ENCODE peak calls at places on chromosomes 7 and 10, in ten cellular contexts. One of them, this sample, is unnamed. For H3K4me1, the result is how much of the 10 kb centered on the place peaks cover.

GRCh38 chr10:43225787-43226153 is 41.1 kb downstream of the RASGEF1A start:
- DNase-seq in PC-9: peak
- DNase-seq in mesendoderm: no peak
- DNase-seq in left ventricle myocardium inferior: peak
- DNase-seq in mesenchymal stem cell: no peak
- DNase-seq in A673: no peak
- DNase-seq in kidney: peak
- DNase-seq in psoas muscle: no peak
- DNase-seq in pancreas: no peak
- DNase-seq in aorta: peak
- DNase-seq in this sample: no peak

GRCh38 chr10:80277567-80278250 is 11.7 kb downstream of the MAT1A start:
- DNase-seq in PC-9: no peak
- DNase-seq in mesendoderm: no peak
- DNase-seq in left ventricle myocardium inferior: no peak
- DNase-seq in mesenchymal stem cell: no peak
- DNase-seq in A673: no peak
- DNase-seq in kidney: no peak
- DNase-seq in psoas muscle: no peak
- DNase-seq in pancreas: peak
- DNase-seq in aorta: no peak
- DNase-seq in this sample: no peak

GRCh38 chr10:31036209-31036608 is 4.5 kb upstream of the ZNF438 start:
- DNase-seq in PC-9: no peak
- DNase-seq in mesendoderm: peak
- DNase-seq in left ventricle myocardium inferior: no peak
- DNase-seq in mesenchymal stem cell: peak
- DNase-seq in A673: peak
- DNase-seq in kidney: no peak
- DNase-seq in psoas muscle: no peak
- DNase-seq in pancreas: no peak
- DNase-seq in aorta: no peak
- DNase-seq in this sample: no peak

GRCh38 chr7:24069751-24070150 is 214.2 kb upstream of the NPY start:
- DNase-seq in PC-9: no peak
- DNase-seq in mesendoderm: no peak
- DNase-seq in left ventricle myocardium inferior: no peak
- DNase-seq in mesenchymal stem cell: no peak
- DNase-seq in A673: no peak
- DNase-seq in kidney: no peak
- DNase-seq in psoas muscle: no peak
- DNase-seq in pancreas: no peak
- DNase-seq in aorta: no peak
- DNase-seq in this sample: no peak

GRCh38 chr7:77587276-77587675 is 50.2 kb downstream of the PTPN12 start:
- DNase-seq in PC-9: no peak
- DNase-seq in mesendoderm: no peak
- DNase-seq in left ventricle myocardium inferior: no peak
- DNase-seq in mesenchymal stem cell: no peak
- DNase-seq in A673: no peak
- DNase-seq in kidney: no peak
- DNase-seq in psoas muscle: no peak
- DNase-seq in pancreas: no peak
- DNase-seq in aorta: no peak
- DNase-seq in this sample: no peak

GRCh38 chr7:41568135-41568534 is 134.8 kb downstream of the INHBA start:
- DNase-seq in PC-9: no peak
- DNase-seq in mesendoderm: no peak
- DNase-seq in left ventricle myocardium inferior: no peak
- DNase-seq in mesenchymal stem cell: no peak
- DNase-seq in A673: no peak
- DNase-seq in kidney: no peak
- DNase-seq in psoas muscle: no peak
- DNase-seq in pancreas: no peak
- DNase-seq in aorta: no peak
- DNase-seq in this sample: no peak

GRCh38 chr10:7090529-7090928 is 320.3 kb downstream of the SFMBT2 start:
- DNase-seq in PC-9: no peak
- DNase-seq in mesendoderm: no peak
- DNase-seq in left ventricle myocardium inferior: no peak
- DNase-seq in mesenchymal stem cell: peak
- DNase-seq in A673: no peak
- DNase-seq in kidney: no peak
- DNase-seq in psoas muscle: no peak
- DNase-seq in pancreas: no peak
- DNase-seq in aorta: no peak
- DNase-seq in this sample: no peak

GRCh38 chr7:13778967-13779366 is 210.5 kb downstream of the ETV1 start:
- DNase-seq in PC-9: peak
- DNase-seq in mesendoderm: no peak
- DNase-seq in left ventricle myocardium inferior: no peak
- DNase-seq in mesenchymal stem cell: peak
- DNase-seq in A673: peak
- DNase-seq in kidney: no peak
- DNase-seq in psoas muscle: no peak
- DNase-seq in pancreas: no peak
- DNase-seq in aorta: no peak
- DNase-seq in this sample: no peak

GRCh38 chr7:1971946-1972654 is 260.6 kb downstream of the MAD1L1 start:
- DNase-seq in PC-9: no peak
- DNase-seq in mesendoderm: no peak
- DNase-seq in left ventricle myocardium inferior: no peak
- DNase-seq in mesenchymal stem cell: no peak
- DNase-seq in A673: no peak
- DNase-seq in kidney: peak
- DNase-seq in psoas muscle: no peak
- DNase-seq in pancreas: no peak
- DNase-seq in aorta: peak
- DNase-seq in this sample: no peak

GRCh38 chr7:18590744-18591340 is 95.3 kb downstream of the HDAC9 start:
- DNase-seq in PC-9: no peak
- DNase-seq in mesendoderm: peak
- DNase-seq in left ventricle myocardium inferior: no peak
- DNase-seq in mesenchymal stem cell: peak
- DNase-seq in A673: peak
- DNase-seq in kidney: no peak
- DNase-seq in psoas muscle: no peak
- DNase-seq in pancreas: no peak
- DNase-seq in aorta: no peak
- DNase-seq in this sample: no peak

GRCh38 chr10:5412277-5412941 is at the start of gene NET1:
- DNase-seq in PC-9: peak
- DNase-seq in mesendoderm: peak
- DNase-seq in left ventricle myocardium inferior: peak
- DNase-seq in mesenchymal stem cell: peak
- DNase-seq in A673: peak
- DNase-seq in kidney: peak
- DNase-seq in psoas muscle: peak
- DNase-seq in pancreas: peak
- DNase-seq in aorta: peak
- DNase-seq in this sample: peak

GRCh38 chr10:556971-557370 is 132.5 kb downstream of the DIP2C start:
- DNase-seq in PC-9: no peak
- DNase-seq in mesendoderm: no peak
- DNase-seq in left ventricle myocardium inferior: no peak
- DNase-seq in mesenchymal stem cell: no peak
- DNase-seq in A673: no peak
- DNase-seq in kidney: no peak
- DNase-seq in psoas muscle: no peak
- DNase-seq in pancreas: no peak
- DNase-seq in aorta: no peak
- DNase-seq in this sample: no peak

GRCh38 chr10:557792-558328 is 131.6 kb downstream of the DIP2C start:
- DNase-seq in PC-9: no peak
- DNase-seq in mesendoderm: peak
- DNase-seq in left ventricle myocardium inferior: no peak
- DNase-seq in mesenchymal stem cell: peak
- DNase-seq in A673: peak
- DNase-seq in kidney: no peak
- DNase-seq in psoas muscle: no peak
- DNase-seq in pancreas: no peak
- DNase-seq in aorta: no peak
- DNase-seq in this sample: peak

GRCh38 chr10:559767-560047 is 129.8 kb downstream of the DIP2C start:
- DNase-seq in PC-9: no peak
- DNase-seq in mesendoderm: no peak
- DNase-seq in left ventricle myocardium inferior: no peak
- DNase-seq in mesenchymal stem cell: no peak
- DNase-seq in A673: no peak
- DNase-seq in kidney: no peak
- DNase-seq in psoas muscle: no peak
- DNase-seq in pancreas: no peak
- DNase-seq in aorta: no peak
- DNase-seq in this sample: no peak

GRCh38 chr10:558891-559766 is 130.3 kb downstream of the DIP2C start:
- DNase-seq in PC-9: no peak
- DNase-seq in mesendoderm: no peak
- DNase-seq in left ventricle myocardium inferior: no peak
- DNase-seq in mesenchymal stem cell: no peak
- DNase-seq in A673: no peak
- DNase-seq in kidney: no peak
- DNase-seq in psoas muscle: no peak
- DNase-seq in pancreas: no peak
- DNase-seq in aorta: no peak
- DNase-seq in this sample: no peak

DNA sequence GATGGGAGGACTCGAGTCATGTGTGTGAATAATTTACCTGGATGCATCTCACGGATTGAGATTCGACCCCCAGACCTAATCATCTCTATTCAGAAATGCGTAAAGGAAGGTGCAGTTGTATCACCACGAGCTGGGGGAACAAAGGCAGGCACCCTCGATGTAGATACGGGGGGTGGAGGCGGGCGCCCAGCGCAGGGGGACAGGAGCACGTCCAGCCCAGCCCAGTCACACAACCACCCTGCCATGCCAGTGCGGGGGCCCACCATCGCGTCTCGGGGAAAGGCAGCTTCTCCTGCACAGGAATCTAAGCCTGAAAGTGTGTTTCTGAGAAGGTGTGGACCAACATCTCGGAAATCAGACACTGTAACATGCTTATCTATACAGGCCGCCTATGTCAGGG is 131.1 kb downstream of the DIP2C start:
- DNase-seq in PC-9: no peak
- DNase-seq in mesendoderm: no peak
- DNase-seq in left ventricle myocardium inferior: no peak
- DNase-seq in mesenchymal stem cell: no peak
- DNase-seq in A673: no peak
- DNase-seq in kidney: no peak
- DNase-seq in psoas muscle: no peak
- DNase-seq in pancreas: no peak
- DNase-seq in aorta: no peak
- DNase-seq in this sample: no peak
- H3K4me1 ChIP-seq in PC-9: under half
- H3K4me1 ChIP-seq in mesendoderm: under half
- H3K4me1 ChIP-seq in left ventricle myocardium inferior: half or more
- H3K4me1 ChIP-seq in mesenchymal stem cell: under half
- H3K4me1 ChIP-seq in A673: under half
- H3K4me1 ChIP-seq in kidney: under half
- H3K4me1 ChIP-seq in psoas muscle: under half
- H3K4me1 ChIP-seq in pancreas: under half
- H3K4me1 ChIP-seq in aorta: under half
- H3K4me1 ChIP-seq in this sample: under half

GRCh38 chr7:71221049-71221448 is 89.1 kb downstream of the GALNT17 start:
- DNase-seq in PC-9: no peak
- DNase-seq in mesendoderm: no peak
- DNase-seq in left ventricle myocardium inferior: no peak
- DNase-seq in mesenchymal stem cell: no peak
- DNase-seq in A673: no peak
- DNase-seq in kidney: no peak
- DNase-seq in psoas muscle: no peak
- DNase-seq in pancreas: no peak
- DNase-seq in aorta: no peak
- DNase-seq in this sample: no peak
- H3K4me1 ChIP-seq in PC-9: under half
- H3K4me1 ChIP-seq in mesendoderm: under half
- H3K4me1 ChIP-seq in left ventricle myocardium inferior: under half
- H3K4me1 ChIP-seq in mesenchymal stem cell: under half
- H3K4me1 ChIP-seq in A673: under half
- H3K4me1 ChIP-seq in kidney: under half
- H3K4me1 ChIP-seq in psoas muscle: under half
- H3K4me1 ChIP-seq in pancreas: under half
- H3K4me1 ChIP-seq in aorta: under half
- H3K4me1 ChIP-seq in this sample: under half

GRCh38 chr7:22564511-22565045 is 64.6 kb upstream of the STEAP1B start:
- DNase-seq in PC-9: no peak
- DNase-seq in mesendoderm: no peak
- DNase-seq in left ventricle myocardium inferior: peak
- DNase-seq in mesenchymal stem cell: peak
- DNase-seq in A673: no peak
- DNase-seq in kidney: no peak
- DNase-seq in psoas muscle: peak
- DNase-seq in pancreas: no peak
- DNase-seq in aorta: peak
- DNase-seq in this sample: peak
- H3K4me1 ChIP-seq in PC-9: half or more
- H3K4me1 ChIP-seq in mesendoderm: under half
- H3K4me1 ChIP-seq in left ventricle myocardium inferior: half or more
- H3K4me1 ChIP-seq in mesenchymal stem cell: under half
- H3K4me1 ChIP-seq in A673: under half
- H3K4me1 ChIP-seq in kidney: under half
- H3K4me1 ChIP-seq in psoas muscle: under half
- H3K4me1 ChIP-seq in pancreas: under half
- H3K4me1 ChIP-seq in aorta: under half
- H3K4me1 ChIP-seq in this sample: under half

GRCh38 chr10:93773120-93773519 is 15.4 kb downstream of the LGI1 start:
- DNase-seq in PC-9: no peak
- DNase-seq in mesendoderm: no peak
- DNase-seq in left ventricle myocardium inferior: no peak
- DNase-seq in mesenchymal stem cell: no peak
- DNase-seq in A673: no peak
- DNase-seq in kidney: no peak
- DNase-seq in psoas muscle: no peak
- DNase-seq in pancreas: no peak
- DNase-seq in aorta: no peak
- DNase-seq in this sample: no peak

GRCh38 chr10:93773705-93774104 is 16.0 kb downstream of the LGI1 start:
- DNase-seq in PC-9: no peak
- DNase-seq in mesendoderm: no peak
- DNase-seq in left ventricle myocardium inferior: no peak
- DNase-seq in mesenchymal stem cell: no peak
- DNase-seq in A673: no peak
- DNase-seq in kidney: no peak
- DNase-seq in psoas muscle: no peak
- DNase-seq in pancreas: no peak
- DNase-seq in aorta: no peak
- DNase-seq in this sample: no peak

GRCh38 chr10:93767724-93768399 is 10.1 kb downstream of the LGI1 start:
- DNase-seq in PC-9: no peak
- DNase-seq in mesendoderm: no peak
- DNase-seq in left ventricle myocardium inferior: no peak
- DNase-seq in mesenchymal stem cell: no peak
- DNase-seq in A673: no peak
- DNase-seq in kidney: no peak
- DNase-seq in psoas muscle: no peak
- DNase-seq in pancreas: no peak
- DNase-seq in aorta: no peak
- DNase-seq in this sample: no peak

GRCh38 chr10:93775330-93775729 is 17.6 kb downstream of the LGI1 start:
- DNase-seq in PC-9: no peak
- DNase-seq in mesendoderm: no peak
- DNase-seq in left ventricle myocardium inferior: no peak
- DNase-seq in mesenchymal stem cell: no peak
- DNase-seq in A673: no peak
- DNase-seq in kidney: no peak
- DNase-seq in psoas muscle: no peak
- DNase-seq in pancreas: no peak
- DNase-seq in aorta: no peak
- DNase-seq in this sample: no peak

GRCh38 chr10:93771354-93771753 is 13.6 kb downstream of the LGI1 start:
- DNase-seq in PC-9: no peak
- DNase-seq in mesendoderm: no peak
- DNase-seq in left ventricle myocardium inferior: no peak
- DNase-seq in mesenchymal stem cell: no peak
- DNase-seq in A673: no peak
- DNase-seq in kidney: no peak
- DNase-seq in psoas muscle: no peak
- DNase-seq in pancreas: no peak
- DNase-seq in aorta: no peak
- DNase-seq in this sample: no peak
- H3K4me1 ChIP-seq in PC-9: under half
- H3K4me1 ChIP-seq in mesendoderm: under half
- H3K4me1 ChIP-seq in left ventricle myocardium inferior: under half
- H3K4me1 ChIP-seq in mesenchymal stem cell: under half
- H3K4me1 ChIP-seq in A673: under half
- H3K4me1 ChIP-seq in kidney: under half
- H3K4me1 ChIP-seq in psoas muscle: under half
- H3K4me1 ChIP-seq in pancreas: under half
- H3K4me1 ChIP-seq in aorta: under half
- H3K4me1 ChIP-seq in this sample: under half

This sample was measured in foreskin keratinocyte.